ENCODE peak calls at places on chromosomes 4 and X, in seven cellular contexts. Y is astrocyte, R is K562, V is GM23338, L is HCT116, C is hepatocyte, X is neural progenitor cell. F is an unnamed sample. For H3K27me3 and H4K20me1, the result is how much of the 10 kb centered on the place peaks cover.

GRCh38 chr4:90445380-90445779 is 318.2 kb downstream of the CCSER1 start:
- DNase-seq in R (no peak), V (no peak), Y (no peak), L (no peak), C (no peak), X (no peak), F (no peak)

GRCh38 chr4:87103691-87104187 is 116.7 kb downstream of the KLHL8 start:
- DNase-seq in Y (peak), X (no peak), V (no peak), C (no peak), L (peak), R (no peak), F (peak)

GRCh38 chrX:115311666-115312065 is 22.2 kb downstream of the LUZP4 start:
- DNase-seq in L (no peak), Y (peak), X (peak), C (peak), R (no peak), V (peak), F (no peak)

GRCh38 chr4:98687876-98688275 is 29.5 kb upstream of the TSPAN5 start:
- DNase-seq in R (no peak), Y (no peak), C (no peak), X (no peak), L (no peak), V (no peak), F (no peak)

GRCh38 chrX:23493941-23494374 is 159.3 kb downstream of the PTCHD1 start:
- DNase-seq in R (no peak), C (no peak), L (peak), X (no peak), V (no peak), Y (peak), F (no peak)

GRCh38 chr4:139607302-139608060 is 51.5 kb upstream of the SETD7 start:
- DNase-seq in X (no peak), V (no peak), C (no peak), Y (no peak), L (no peak), R (no peak), F (no peak)

GRCh38 chr4:140799686-140800225 is 43.6 kb upstream of the TBC1D9 start:
- DNase-seq in X (no peak), R (no peak), L (no peak), V (no peak), Y (no peak), C (no peak), F (no peak)

GRCh38 chr4:1764670-1765069 is 28.4 kb upstream of the FGFR3 start:
- DNase-seq in V (no peak), X (no peak), Y (no peak), R (no peak), C (no peak), L (no peak), F (no peak)

GRCh38 chrX:101191217-101191750 is 28.3 kb upstream of the DRP2 start:
- DNase-seq in C (peak), X (peak), Y (no peak), L (no peak), R (peak), V (peak), F (no peak)

GRCh38 chrX:33204889-33205288 is 6.5 kb downstream of the DMD start:
- DNase-seq in Y (no peak), X (no peak), V (no peak), L (no peak), C (peak), R (no peak), F (peak)

GRCh38 chr4:3201718-3202702 is 46.9 kb upstream of the MSANTD1 start:
- DNase-seq in C (no peak), V (no peak), R (no peak), L (no peak), Y (peak), X (no peak), F (no peak)

GRCh38 chr4:145531193-145531592 is 49.5 kb downstream of the SMAD1 start:
- DNase-seq in X (no peak), L (no peak), Y (no peak), R (no peak), C (no peak), V (no peak), F (no peak)

GRCh38 chr4:146407669-146408084 is 114.1 kb downstream of the SLC10A7 start:
- DNase-seq in C (no peak), R (peak), Y (peak), L (no peak), X (no peak), V (no peak), F (no peak)

GRCh38 chrX:8204169-8204935 is 33.3 kb upstream of the VCX2 start:
- DNase-seq in C (no peak), V (peak), L (no peak), Y (no peak), R (no peak), X (no peak), F (no peak)

GRCh38 chr4:99002274-99002673 is 6.8 kb downstream of the METAP1 start:
- DNase-seq in Y (no peak), V (no peak), L (no peak), X (no peak), R (no peak), C (no peak), F (no peak)

GRCh38 chr4:187739771-187740170 is 255.8 kb upstream of the ZFP42 start:
- DNase-seq in V (no peak), X (no peak), R (no peak), L (no peak), C (no peak), Y (no peak), F (no peak)
- H3K27me3 ChIP-seq in V (under half), X (under half), R (under half), L (under half), C (under half), Y (under half), F (under half)

GRCh38 chr4:7777871-7778523 is 161.7 kb downstream of the AFAP1 start:
- DNase-seq in V (no peak), L (no peak), C (no peak), X (no peak), Y (no peak), R (no peak), F (no peak)

GRCh38 chr4:7778524-7779193 is 161.0 kb downstream of the AFAP1 start:
- DNase-seq in R (no peak), Y (no peak), C (no peak), V (no peak), X (no peak), L (no peak), F (no peak)

GRCh38 chr4:7779194-7779768 is 160.4 kb downstream of the AFAP1 start:
- DNase-seq in V (no peak), L (no peak), R (no peak), C (no peak), X (peak), Y (peak), F (no peak)

GRCh38 chr4:7775396-7775795 is 164.3 kb downstream of the AFAP1 start:
- DNase-seq in L (no peak), Y (no peak), V (no peak), C (no peak), R (no peak), X (no peak), F (no peak)

GRCh38 chr4:7777017-7777710 is 162.5 kb downstream of the AFAP1 start:
- DNase-seq in L (no peak), C (no peak), V (no peak), X (no peak), R (no peak), Y (no peak), F (no peak)
- H4K20me1 ChIP-seq in L (under half), C (under half), V (under half), X (under half), R (under half), Y (half or more), F (under half)

GRCh38 chrX:19805054-19805690 is 82.2 kb downstream of the SH3KBP1 start:
- DNase-seq in V (no peak), L (no peak), Y (no peak), C (no peak), R (no peak), X (no peak), F (no peak)
- H3K4me2 ChIP-seq in V (no peak), L (no peak), Y (peak), C (no peak), R (no peak), X (no peak), F (no peak)

GRCh38 chr4:8390604-8391003 is 49.9 kb downstream of the ACOX3 start:
- DNase-seq in L (no peak), Y (no peak), C (no peak), R (no peak), V (no peak), X (no peak), F (no peak)
- H3K27me3 ChIP-seq in L (under half), Y (under half), C (under half), R (under half), V (under half), X (under half), F (under half)

DNA sequence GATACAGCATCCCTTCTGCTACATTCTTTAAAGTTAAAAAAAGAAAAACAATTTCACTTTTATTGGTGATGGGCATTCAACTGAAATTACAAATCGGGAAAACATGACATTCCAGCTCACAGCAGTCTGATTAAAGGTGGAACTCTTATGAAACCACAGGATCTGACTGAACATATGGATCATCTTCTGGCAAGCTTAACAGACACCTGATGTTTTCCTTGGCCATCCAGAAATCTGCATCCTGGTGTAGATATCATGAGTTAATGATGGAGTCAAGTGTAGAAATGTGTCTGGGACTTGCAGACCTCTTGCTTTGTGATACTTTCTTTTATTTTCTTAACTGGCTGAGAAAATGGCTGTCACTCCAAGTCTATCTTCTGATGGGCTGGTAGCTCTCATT is 167.9 kb downstream of the CBR4 start:
- DNase-seq in C (no peak), X (no peak), V (no peak), L (no peak), Y (no peak), R (no peak), F (no peak)
- H4K20me1 ChIP-seq in C (under half), X (half or more), V (under half), L (under half), Y (half or more), R (under half), F (under half)

GRCh38 chrX:130028196-130028595 is 45.8 kb downstream of the BCORL1 start:
- DNase-seq in C (peak), V (peak), X (peak), Y (no peak), L (peak), R (peak), F (no peak)

GRCh38 chrX:130020661-130021324 is 38.4 kb downstream of the BCORL1 start:
- DNase-seq in X (no peak), L (no peak), C (no peak), V (peak), Y (no peak), R (no peak), F (no peak)

GRCh38 chrX:130025256-130025655 is 42.8 kb downstream of the BCORL1 start:
- DNase-seq in V (peak), X (no peak), C (no peak), Y (no peak), L (no peak), R (no peak), F (no peak)

GRCh38 chrX:130027569-130027968 is 45.1 kb downstream of the BCORL1 start:
- DNase-seq in C (no peak), V (no peak), R (no peak), Y (no peak), L (no peak), X (no peak), F (no peak)

GRCh38 chrX:130024127-130024526 is 41.7 kb downstream of the BCORL1 start:
- DNase-seq in L (peak), C (peak), Y (no peak), X (peak), V (peak), R (peak), F (no peak)
- H3K4me2 ChIP-seq in L (no peak), C (no peak), Y (no peak), X (no peak), V (no peak), R (peak), F (no peak)

GRCh38 chrX:150360331-150360730 is 2.8 kb upstream of the MAMLD1 start:
- DNase-seq in L (no peak), X (no peak), C (no peak), V (no peak), R (no peak), Y (no peak), F (no peak)

GRCh38 chrX:150355898-150356297 is 7.2 kb upstream of the MAMLD1 start:
- DNase-seq in V (no peak), X (no peak), C (no peak), Y (no peak), L (no peak), R (no peak), F (no peak)

GRCh38 chrX:150361070-150361776 is 1.9 kb upstream of the MAMLD1 start:
- DNase-seq in L (no peak), X (peak), V (peak), R (peak), C (peak), Y (no peak), F (no peak)

GRCh38 chrX:150357790-150358189 is 5.3 kb upstream of the MAMLD1 start:
- DNase-seq in R (no peak), L (no peak), Y (no peak), C (no peak), X (no peak), V (no peak), F (no peak)

GRCh38 chrX:150358651-150359050 is 4.5 kb upstream of the MAMLD1 start:
- DNase-seq in C (no peak), R (no peak), V (no peak), L (no peak), X (no peak), Y (no peak), F (no peak)
- H3K27me3 ChIP-seq in C (under half), R (under half), V (half or more), L (under half), X (half or more), Y (under half), F (under half)

F was measured in keratinocyte.